ENCODE peak calls at places on chromosome 22, in eight cellular contexts. P, A, E, D, L, F, Y and X are unnamed samples.

GRCh38 chr22:28795932-28796856 is 4.2 kb downstream of the XBP1 start:
- DNase-seq in D (no peak), E (no peak), Y (no peak), A (no peak), F (no peak), P (no peak), L (peak), X (no peak)

GRCh38 chr22:20943104-20943933 is 23.7 kb upstream of the AIFM3 start:
- DNase-seq in A (no peak), D (no peak), E (no peak), L (no peak), Y (no peak), P (no peak), F (no peak), X (no peak)

GRCh38 chr22:39494471-39495120 is 7.5 kb upstream of the MIEF1 start:
- DNase-seq in Y (peak), A (no peak), D (no peak), L (no peak), P (no peak), E (no peak), F (no peak), X (no peak)

GRCh38 chr22:47476226-47476625 is 713.8 kb downstream of the TBC1D22A start:
- DNase-seq in A (no peak), F (no peak), Y (no peak), P (no peak), E (no peak), D (no peak), L (no peak), X (no peak)

GRCh38 chr22:35539910-35540599 is 576 bp upstream of the RASD2 start:
- DNase-seq in A (no peak), P (peak), D (no peak), E (peak), L (peak), F (peak), Y (peak), X (no peak)

GRCh38 chr22:36027579-36027959 is 1.1 kb downstream of the RBFOX2 start:
- DNase-seq in A (no peak), E (peak), Y (no peak), P (no peak), F (peak), D (no peak), L (peak), X (no peak)

GRCh38 chr22:41445171-41446056 is 1.2 kb downstream of the TOB2 start:
- DNase-seq in P (no peak), E (peak), A (no peak), F (peak), D (no peak), Y (no peak), L (peak), X (peak)

GRCh38 chr22:20919718-20920117 is 2.5 kb downstream of the CRKL start:
- DNase-seq in L (no peak), A (peak), D (no peak), P (peak), F (no peak), E (no peak), Y (no peak), X (no peak)

GRCh38 chr22:40009231-40009769 is 14.5 kb downstream of the FAM83F start:
- DNase-seq in Y (peak), A (peak), E (no peak), F (no peak), P (peak), L (no peak), D (no peak), X (no peak)

GRCh38 chr22:39955675-39956074 is 4.5 kb upstream of the TMA7B start:
- DNase-seq in D (no peak), F (no peak), Y (no peak), E (no peak), L (no peak), P (no peak), A (no peak), X (no peak)

GRCh38 chr22:27238935-27239510 is 562.5 kb downstream of the MN1 start:
- DNase-seq in F (no peak), A (peak), P (peak), D (peak), L (no peak), Y (peak), E (no peak), X (peak)

GRCh38 chr22:32650553-32651345 is 150.8 kb upstream of the TIMP3 start:
- DNase-seq in L (no peak), P (peak), Y (peak), D (no peak), E (no peak), F (no peak), A (peak), X (no peak)

GRCh38 chr22:35631597-35631996 is 14.5 kb upstream of the MB start:
- DNase-seq in F (peak), E (peak), A (no peak), D (no peak), Y (no peak), L (peak), P (no peak), X (peak)

GRCh38 chr22:39800790-39801540 is 92.6 kb downstream of the ENTHD1 start:
- DNase-seq in L (no peak), A (no peak), D (no peak), P (no peak), E (no peak), F (no peak), Y (no peak), X (no peak)

GRCh38 chr22:38707346-38707745 is 1.6 kb downstream of the GTPBP1 start:
- DNase-seq in D (no peak), P (peak), E (peak), L (no peak), F (no peak), A (peak), Y (peak), X (peak)

GRCh38 chr22:47237890-47238480 is 475.5 kb downstream of the TBC1D22A start:
- DNase-seq in A (no peak), D (no peak), F (no peak), L (no peak), P (no peak), E (no peak), Y (no peak), X (no peak)

GRCh38 chr22:38733329-38734202 is 22.2 kb downstream of the SUN2 start:
- DNase-seq in F (peak), P (peak), L (peak), D (no peak), A (no peak), Y (peak), E (peak), X (peak)

GRCh38 chr22:26597026-26597425 is 7.1 kb upstream of the TPST2 start:
- DNase-seq in D (no peak), F (no peak), Y (no peak), L (no peak), E (no peak), P (no peak), A (no peak), X (no peak)

GRCh38 chr22:42313804-42314581 is 43.5 kb upstream of the TCF20 start:
- DNase-seq in D (no peak), Y (peak), L (no peak), P (peak), E (peak), F (peak), A (peak), X (peak)

GRCh38 chr22:18095101-18095805 is 15.4 kb upstream of the TUBA8 start:
- DNase-seq in L (no peak), D (no peak), P (peak), F (no peak), E (no peak), Y (peak), A (no peak), X (no peak)

GRCh38 chr22:20752104-20752741 is 21.7 kb upstream of the SERPIND1 start:
- DNase-seq in L (no peak), A (no peak), E (no peak), P (no peak), D (no peak), Y (no peak), F (no peak), X (no peak)

GRCh38 chr22:27456696-27457503 is 344.7 kb downstream of the MN1 start:
- DNase-seq in D (peak), Y (peak), F (no peak), A (peak), L (no peak), E (no peak), P (peak), X (peak)

GRCh38 chr22:19723990-19724827 is 870 bp downstream of the GP1BB start:
- DNase-seq in P (peak), E (peak), A (peak), Y (peak), D (no peak), L (no peak), F (peak), X (no peak)

GRCh38 chr22:47811971-47812370 is 1049.5 kb downstream of the TBC1D22A start:
- DNase-seq in D (no peak), P (no peak), L (no peak), Y (no peak), A (no peak), E (no peak), F (no peak), X (no peak)

DNA sequence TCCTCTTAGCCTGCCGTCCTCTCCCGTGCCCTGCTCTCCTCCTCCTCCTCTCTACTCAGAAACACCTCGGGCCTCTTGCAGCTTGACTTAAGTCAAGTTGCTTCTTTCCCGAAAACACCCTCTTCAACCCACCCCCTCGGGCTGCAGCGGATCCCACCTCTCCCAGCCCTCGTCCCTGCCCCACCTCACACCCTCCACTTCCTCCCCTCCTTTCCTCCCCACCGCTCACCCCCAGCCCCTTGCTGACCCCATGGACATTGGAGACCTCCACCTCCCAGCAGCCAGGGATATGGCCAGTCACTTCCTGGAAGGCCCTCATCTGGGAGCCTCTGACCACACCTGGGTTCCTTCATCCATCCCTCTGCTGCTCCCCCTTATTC is 8.5 kb upstream of the CYTH4 start:
- DNase-seq in F (no peak), D (no peak), P (no peak), L (no peak), Y (no peak), E (no peak), A (no peak), X (no peak)
- H3K4me3 ChIP-seq in F (peak), D (no peak), P (no peak), L (no peak), Y (no peak), E (no peak), A (no peak), X (no peak)

DNA sequence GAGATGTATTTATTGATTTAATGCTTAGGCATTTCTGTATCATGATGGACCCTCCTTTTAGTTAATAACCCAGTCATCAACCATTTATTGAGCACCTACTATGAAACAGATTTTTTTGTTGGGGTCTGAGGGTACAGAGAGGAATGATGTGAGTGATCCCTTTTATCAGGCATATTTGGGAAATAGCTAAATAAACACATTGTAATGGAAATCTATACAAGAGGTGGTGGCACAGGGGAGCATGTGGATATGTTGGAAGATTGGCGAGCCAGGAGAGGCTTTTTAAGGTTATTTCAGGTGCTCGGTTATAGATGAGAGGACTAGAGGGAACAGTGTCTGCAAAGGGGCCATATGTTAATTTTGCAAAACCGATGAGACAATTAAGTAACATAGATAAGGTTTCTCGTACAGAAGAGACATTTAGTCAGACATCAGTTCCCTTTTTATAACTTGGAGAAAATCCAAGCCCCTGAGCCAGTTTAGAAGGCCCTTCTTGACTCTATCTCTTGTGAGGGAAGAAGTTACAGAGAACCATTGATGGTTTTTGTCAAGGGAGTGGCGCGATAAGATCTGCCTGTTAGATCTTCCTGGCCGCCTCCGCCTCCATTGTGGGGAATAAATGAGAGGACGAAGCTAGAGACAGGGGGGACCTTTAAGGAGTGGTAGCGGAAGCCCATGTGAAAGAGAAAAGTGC is 2.0 kb downstream of the ATXN10 start:
- DNase-seq in E (peak), L (no peak), A (no peak), D (no peak), Y (no peak), P (no peak), F (no peak), X (no peak)
- H3K4me3 ChIP-seq in E (peak), L (peak), A (peak), D (peak), Y (no peak), P (peak), F (peak), X (no peak)

GRCh38 chr22:50621948-50622722 is 5.8 kb downstream of the ARSA start:
- DNase-seq in P (no peak), E (peak), A (no peak), L (no peak), Y (no peak), F (peak), D (no peak), X (peak)

GRCh38 chr22:50621491-50621880 is 6.5 kb downstream of the ARSA start:
- DNase-seq in Y (no peak), D (no peak), P (no peak), A (no peak), F (peak), E (peak), L (peak), X (peak)

GRCh38 chr22:50624347-50625130 is 3.4 kb downstream of the ARSA start:
- DNase-seq in D (no peak), Y (no peak), P (no peak), L (no peak), F (no peak), E (no peak), A (no peak), X (no peak)

GRCh38 chr22:50622723-50623327 is 5.1 kb downstream of the ARSA start:
- DNase-seq in A (no peak), P (no peak), E (no peak), F (peak), L (no peak), Y (no peak), D (no peak), X (peak)

GRCh38 chr22:50620861-50621490 is 7.0 kb downstream of the ARSA start:
- DNase-seq in Y (no peak), F (peak), E (peak), D (no peak), L (peak), A (no peak), P (no peak), X (peak)
- H3K4me3 ChIP-seq in Y (no peak), F (peak), E (peak), D (peak), L (peak), A (no peak), P (no peak), X (peak)

GRCh38 chr22:23695748-23696325 is 5.0 kb downstream of the RGL4 start:
- DNase-seq in D (no peak), Y (no peak), F (no peak), L (no peak), E (no peak), P (no peak), A (no peak), X (no peak)
- H3K4me3 ChIP-seq in D (no peak), Y (no peak), F (no peak), L (peak), E (no peak), P (no peak), A (no peak), X (no peak)

DNA sequence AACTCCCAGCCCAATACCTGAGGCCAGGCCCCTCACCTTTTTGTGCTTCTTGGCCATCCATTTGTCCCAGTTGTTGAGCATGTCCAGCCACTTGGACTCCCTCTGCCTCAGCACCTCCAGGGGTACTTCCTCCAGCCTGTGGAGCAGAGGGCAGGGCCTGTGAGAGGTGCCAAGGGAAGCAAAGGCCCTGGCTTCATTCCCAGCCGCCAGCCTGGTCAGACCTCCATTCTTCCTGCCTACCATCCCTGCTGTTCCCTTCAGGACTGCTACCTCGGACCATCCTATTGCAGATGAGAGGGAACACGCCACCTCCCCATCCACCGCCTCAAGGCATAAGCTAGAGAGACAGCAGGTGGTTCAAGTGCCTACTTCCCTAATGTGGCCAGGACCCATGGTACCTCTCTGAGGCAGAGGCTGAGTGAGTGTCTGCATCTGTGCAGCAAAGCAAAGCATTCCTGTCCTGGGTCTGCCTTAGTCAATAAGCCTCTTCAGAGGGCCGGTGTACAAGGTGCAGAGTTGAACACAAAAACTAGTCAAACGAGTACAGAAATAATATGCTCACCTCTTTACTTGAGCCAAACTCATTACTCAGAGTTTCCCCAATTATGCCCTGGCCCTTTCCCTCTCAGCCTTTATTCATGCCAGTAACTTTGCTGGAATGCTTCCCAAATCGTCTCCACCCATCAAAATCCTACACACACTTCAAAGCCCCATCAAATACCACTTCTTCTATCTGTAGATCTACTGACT is 15.4 kb upstream of the CASTOR1 start:
- DNase-seq in F (peak), L (no peak), Y (no peak), P (peak), D (no peak), E (peak), A (peak), X (peak)
- H3K4me3 ChIP-seq in F (peak), L (no peak), Y (no peak), P (no peak), D (no peak), E (no peak), A (no peak), X (no peak)

DNA sequence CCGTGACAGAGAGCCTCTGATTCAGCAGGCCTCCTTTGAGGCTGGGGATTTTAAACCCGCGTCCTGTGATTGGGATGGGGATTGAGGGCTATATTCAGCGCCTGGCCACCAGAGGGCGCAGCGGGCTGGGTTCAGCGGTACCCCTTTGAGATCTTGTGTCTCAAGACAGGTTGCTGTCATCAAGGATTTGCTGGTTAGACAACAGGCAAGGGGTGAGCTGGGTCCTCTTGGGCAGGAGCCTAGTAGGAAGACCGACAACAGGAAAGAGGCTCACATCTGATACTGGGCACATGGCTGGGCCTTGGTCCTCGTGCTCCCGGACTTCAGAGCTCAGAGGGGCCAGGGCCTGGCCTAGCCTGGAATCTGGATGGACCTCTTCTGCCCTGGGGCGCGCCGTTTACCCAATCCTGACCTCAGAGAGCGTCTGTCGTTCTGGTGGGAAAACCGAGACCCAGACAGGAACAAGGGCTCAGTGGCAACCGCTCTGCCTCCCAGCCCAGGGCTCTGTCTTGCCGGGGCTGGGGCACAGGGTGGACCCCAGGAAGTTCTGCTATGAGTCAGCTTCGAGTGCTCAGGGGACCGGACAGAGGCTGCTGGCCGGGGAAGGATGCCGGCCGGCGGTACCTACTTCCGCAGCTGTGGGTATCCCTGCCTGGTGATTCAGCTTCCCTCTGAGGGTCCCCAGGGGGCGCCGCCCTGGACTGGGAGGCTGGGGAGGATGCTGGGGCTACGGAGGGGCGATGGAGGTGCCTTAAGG is 926 bp upstream of the SLC35E4 start:
- DNase-seq in F (peak), E (peak), A (peak), D (peak), P (peak), Y (peak), L (peak), X (peak)
- H3K4me3 ChIP-seq in F (peak), E (no peak), A (peak), D (peak), P (peak), Y (peak), L (peak), X (peak)

DNA sequence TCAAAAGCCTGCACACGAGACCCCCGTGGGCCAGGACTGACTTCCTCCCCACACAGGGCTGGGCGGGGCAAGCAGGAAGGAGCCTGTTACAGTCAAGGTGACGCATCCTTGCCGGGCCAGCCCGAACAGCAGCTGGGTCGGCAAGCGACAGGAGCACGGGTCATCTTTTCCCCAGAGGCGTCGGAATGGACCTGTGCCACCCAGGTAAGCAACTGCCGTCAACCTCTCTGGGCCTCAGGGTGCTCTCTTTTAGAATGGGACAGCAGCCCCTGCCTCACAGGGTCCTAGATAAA is at the start of gene CYTH4:
- DNase-seq in D (no peak), A (no peak), E (peak), P (no peak), F (peak), Y (no peak), L (no peak), X (peak)
- H3K4me3 ChIP-seq in D (no peak), A (no peak), E (peak), P (no peak), F (peak), Y (no peak), L (no peak), X (no peak)

GRCh38 chr22:23895599-23896144 is 1.5 kb downstream of the MIF start:
- DNase-seq in D (no peak), Y (no peak), L (no peak), E (no peak), P (no peak), F (no peak), A (no peak), X (no peak)

GRCh38 chr22:23893957-23894709 is at the start of gene MIF:
- DNase-seq in P (peak), F (peak), L (peak), E (peak), A (peak), D (peak), Y (peak), X (peak)

GRCh38 chr22:23893446-23893956 is 682 bp upstream of the MIF start:
- DNase-seq in D (no peak), A (no peak), L (no peak), P (no peak), Y (no peak), F (no peak), E (no peak), X (no peak)

GRCh38 chr22:23896166-23896522 is 2.0 kb downstream of the MIF start:
- DNase-seq in D (no peak), A (no peak), Y (no peak), L (no peak), E (no peak), P (no peak), F (no peak), X (no peak)

GRCh38 chr22:23894710-23895598 is 771 bp downstream of the MIF start:
- DNase-seq in D (peak), Y (peak), L (peak), E (peak), A (peak), F (peak), P (peak), X (peak)
- H3K4me3 ChIP-seq in D (peak), Y (peak), L (peak), E (peak), A (peak), F (peak), P (peak), X (peak)